ENCODE peak calls at places on chromosome 5, in nine cellular contexts. L is PC-3, M is DND-41, T is fibroblast of lung, H is HepG2, U is astrocyte, C is IMR-90, F is GM23248, Z is neuronal stem cell. J is an unnamed sample.

GRCh38 chr5:121378559-121379359 is 472.9 kb upstream of the FTMT start:
- DNase-seq in L (no peak), M (no peak), T (no peak), H (no peak), U (no peak), C (no peak), F (no peak), Z (no peak), J (no peak)

GRCh38 chr5:109063223-109063622 is 315.5 kb downstream of the FER start:
- DNase-seq in L (no peak), M (no peak), T (peak; percentile 40), H (no peak), U (peak; percentile 41), C (peak; percentile 11), F (peak; percentile 74), Z (no peak), J (no peak)

GRCh38 chr5:17132444-17133083 is 84.9 kb upstream of the BASP1 start:
- DNase-seq in L (peak; percentile 88), M (no peak), T (no peak), H (no peak), U (no peak), C (peak; percentile 63), F (peak; percentile 63), Z (no peak), J (no peak)

GRCh38 chr5:113169720-113170119 is 193.1 kb downstream of the DCP2 start:
- DNase-seq in L (no peak), M (no peak), T (no peak), H (no peak), U (no peak), C (peak; percentile 36), F (no peak), Z (no peak), J (no peak)

GRCh38 chr5:78367318-78367991 is 7.0 kb downstream of the SCAMP1 start:
- DNase-seq in L (no peak), M (no peak), T (no peak), H (no peak), U (no peak), C (no peak), F (no peak), Z (no peak), J (no peak)

GRCh38 chr5:103234239-103234975 is 24.2 kb upstream of the MACIR start:
- DNase-seq in L (peak; percentile 25), M (no peak), T (peak; percentile 61), H (no peak), U (peak; percentile 40), C (peak; percentile 21), F (peak; percentile 28), Z (no peak), J (no peak)

GRCh38 chr5:95768731-95769130 is 37.6 kb downstream of the RHOBTB3 start:
- DNase-seq in L (no peak), M (no peak), T (no peak), H (no peak), U (no peak), C (no peak), F (no peak), Z (no peak), J (no peak)

GRCh38 chr5:139985733-139986132 is 57.4 kb downstream of the NRG2 start:
- DNase-seq in L (peak; percentile 94), M (no peak), T (peak; percentile 79), H (peak; percentile 21), U (peak; percentile 70), C (peak; percentile 68), F (peak; percentile 95), Z (peak; percentile 31), J (no peak)

GRCh38 chr5:61330879-61331406 is 1.1 kb upstream of the ZSWIM6 start:
- DNase-seq in L (peak; percentile 77), M (peak; percentile 33), T (peak; percentile 81), H (peak; percentile 31), U (peak; percentile 63), C (peak; percentile 78), F (peak; percentile 91), Z (peak; percentile 68), J (peak; percentile 79)

GRCh38 chr5:86971034-86971511 is 296.6 kb upstream of the RASA1 start:
- DNase-seq in L (peak; percentile 68), M (no peak), T (peak; percentile 27), H (peak; percentile 3), U (peak; percentile 8), C (peak; percentile 27), F (peak; percentile 53), Z (no peak), J (no peak)

GRCh38 chr5:142319105-142319504 is 5.7 kb downstream of the SPRY4 start:
- DNase-seq in L (no peak), M (no peak), T (peak; percentile 24), H (no peak), U (no peak), C (no peak), F (no peak), Z (no peak), J (no peak)

GRCh38 chr5:150343994-150344393 is 13.5 kb upstream of the TCOF1 start:
- DNase-seq in L (no peak), M (no peak), T (no peak), H (no peak), U (no peak), C (no peak), F (no peak), Z (no peak), J (no peak)
- H3K27ac ChIP-seq in L (no peak overlapping the region), M (no peak overlapping the region), T (no peak overlapping the region), H (no peak overlapping the region), U (no peak overlapping the region), C (no peak overlapping the region), F (no peak overlapping the region), Z (no peak overlapping the region), J (no peak overlapping the region)

GRCh38 chr5:80554646-80555045 is 15.4 kb downstream of the ANKRD34B start:
- DNase-seq in L (no peak), M (no peak), T (no peak), H (no peak), U (no peak), C (no peak), F (no peak), Z (no peak), J (no peak)
- H3K9ac ChIP-seq in L (no peak overlapping the region), M (no peak overlapping the region), T (no peak overlapping the region), H (no peak overlapping the region), U (no peak overlapping the region), C (no peak overlapping the region), F (no peak overlapping the region), Z (no peak overlapping the region), J (no peak overlapping the region)

GRCh38 chr5:144195443-144195842 is 24.8 kb downstream of the KCTD16 start:
- DNase-seq in L (no peak), M (no peak), T (no peak), H (no peak), U (no peak), C (peak; percentile 69), F (no peak), Z (no peak), J (no peak)

GRCh38 chr5:144189800-144190429 is 19.2 kb downstream of the KCTD16 start:
- DNase-seq in L (peak; percentile 57), M (peak; percentile 78), T (peak; percentile 95), H (no peak), U (peak; percentile 94), C (peak; percentile 93), F (peak; percentile 84), Z (no peak), J (peak; percentile 27)

GRCh38 chr5:144191461-144191860 is 20.8 kb downstream of the KCTD16 start:
- DNase-seq in L (no peak), M (peak; percentile 10), T (no peak), H (no peak), U (no peak), C (no peak), F (no peak), Z (no peak), J (no peak)

GRCh38 chr5:144194148-144194547 is 23.5 kb downstream of the KCTD16 start:
- DNase-seq in L (no peak), M (no peak), T (no peak), H (no peak), U (no peak), C (no peak), F (no peak), Z (no peak), J (no peak)

DNA sequence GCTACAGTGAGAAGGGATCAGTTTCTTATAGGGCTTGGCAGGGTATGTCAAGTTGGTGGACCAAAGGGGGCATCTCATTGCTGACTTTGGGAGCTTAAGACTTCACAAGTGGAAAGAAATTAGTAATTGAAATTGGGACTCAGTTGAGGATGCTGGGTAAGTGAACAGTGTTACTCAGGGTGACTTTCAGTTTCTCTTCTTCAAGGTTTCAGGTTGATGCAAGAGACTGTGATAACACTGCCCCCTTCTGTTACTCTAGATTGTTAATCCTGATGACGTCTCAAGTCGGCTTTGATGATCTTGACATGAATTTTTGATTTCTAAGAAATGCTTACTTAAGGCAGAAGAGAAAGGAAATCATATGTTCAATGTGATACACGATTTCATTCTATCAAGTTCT is 21.3 kb downstream of the KCTD16 start:
- DNase-seq in L (peak; percentile 70), M (peak; percentile 55), T (peak; percentile 73), H (peak; percentile 42), U (peak; percentile 65), C (peak; percentile 87), F (peak; percentile 86), Z (no peak), J (no peak)
- H3K4me3 ChIP-seq in L (no peak overlapping the region), M (peak overlapping the region; percentile 52), T (no peak overlapping the region), H (peak overlapping the region; percentile 62), U (no peak overlapping the region), C (peak overlapping the region; percentile 41), F (peak overlapping the region; percentile 54), Z (peak overlapping the region; percentile 15), J (no peak overlapping the region)

GRCh38 chr5:56142233-56142619 is 90.9 kb downstream of the ANKRD55 start:
- DNase-seq in L (no peak), M (no peak), T (no peak), H (no peak), U (no peak), C (no peak), F (no peak), Z (no peak), J (no peak)

GRCh38 chr5:56145511-56145910 is 87.6 kb downstream of the ANKRD55 start:
- DNase-seq in L (no peak), M (no peak), T (no peak), H (no peak), U (no peak), C (no peak), F (no peak), Z (no peak), J (no peak)

GRCh38 chr5:56142620-56143431 is 90.3 kb downstream of the ANKRD55 start:
- DNase-seq in L (peak; percentile 64), M (no peak), T (no peak), H (no peak), U (no peak), C (no peak), F (no peak), Z (no peak), J (no peak)

GRCh38 chr5:56145106-56145505 is 88.0 kb downstream of the ANKRD55 start:
- DNase-seq in L (peak; percentile 50), M (no peak), T (no peak), H (no peak), U (no peak), C (no peak), F (peak; percentile 16), Z (no peak), J (no peak)

DNA sequence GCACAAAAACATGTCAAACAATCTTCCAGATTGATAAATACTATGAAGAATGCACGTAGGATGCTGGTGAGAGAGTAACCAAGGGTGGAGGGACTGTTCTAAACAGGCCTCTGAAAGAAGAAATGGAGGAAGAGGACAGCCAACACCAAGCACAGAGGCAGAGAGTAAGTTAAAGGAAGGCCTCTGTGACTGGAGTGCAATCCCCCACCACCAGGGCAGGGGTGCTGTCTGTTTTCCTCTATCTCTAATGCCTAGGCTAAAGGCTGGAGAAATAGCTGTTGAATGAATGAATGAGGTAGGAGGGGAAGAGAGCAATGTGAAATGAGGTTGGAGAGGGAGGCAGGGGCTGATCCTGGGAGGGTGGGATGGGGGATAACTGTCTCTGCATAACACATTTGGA is 88.9 kb downstream of the ANKRD55 start:
- DNase-seq in L (no peak), M (no peak), T (no peak), H (no peak), U (no peak), C (no peak), F (no peak), Z (no peak), J (no peak)
- H3K27ac ChIP-seq in L (no peak overlapping the region), M (no peak overlapping the region), T (no peak overlapping the region), H (no peak overlapping the region), U (no peak overlapping the region), C (no peak overlapping the region), F (no peak overlapping the region), Z (no peak overlapping the region), J (no peak overlapping the region)